ENCODE peak calls at places on chromosomes 5 and 9, in ten cellular contexts. N, J, O, T, U, K, R, E, C and Y are unnamed samples.

GRCh38 chr9:133842174-133842573 is 104.0 kb upstream of the SARDH start:
- DNase-seq in N (no peak), J (peak), O (no peak), T (no peak), U (no peak), K (no peak), R (no peak), E (no peak), C (peak), Y (peak)

GRCh38 chr5:170681013-170681433 is 102.5 kb upstream of the GABRP start:
- DNase-seq in N (no peak), J (peak), O (peak), T (peak), U (no peak), K (peak), R (no peak), E (no peak), C (peak), Y (peak)

GRCh38 chr9:121550041-121550440 is 50.4 kb upstream of the GGTA1 start:
- DNase-seq in N (no peak), J (no peak), O (no peak), T (no peak), U (no peak), K (no peak), R (no peak), E (no peak), C (no peak), Y (no peak)

GRCh38 chr5:68494771-68495170 is 279.2 kb downstream of the PIK3R1 start:
- DNase-seq in N (no peak), J (no peak), O (no peak), T (no peak), U (no peak), K (no peak), R (no peak), E (no peak), C (no peak), Y (no peak)

GRCh38 chr5:156148307-156148706 is 178.7 kb upstream of the SGCD start:
- DNase-seq in N (no peak), J (no peak), O (no peak), T (no peak), U (no peak), K (no peak), R (no peak), E (no peak), C (no peak), Y (no peak)

GRCh38 chr9:117782931-117783788 is 79.0 kb downstream of the TLR4 start:
- DNase-seq in N (peak), J (peak), O (peak), T (peak), U (peak), K (peak), R (peak), E (peak), C (peak), Y (peak)

GRCh38 chr5:121188849-121189248 is 662.8 kb upstream of the FTMT start:
- DNase-seq in N (no peak), J (no peak), O (no peak), T (no peak), U (no peak), K (no peak), R (no peak), E (no peak), C (no peak), Y (no peak)

GRCh38 chr5:111930407-111930806 is 173.4 kb upstream of the NREP start:
- DNase-seq in N (no peak), J (no peak), O (no peak), T (no peak), U (no peak), K (no peak), R (no peak), E (no peak), C (no peak), Y (no peak)

GRCh38 chr9:79015951-79016350 is 555.8 kb upstream of the TLE4 start:
- DNase-seq in N (no peak), J (no peak), O (no peak), T (no peak), U (no peak), K (no peak), R (no peak), E (no peak), C (no peak), Y (no peak)

GRCh38 chr5:1522601-1523479 is 920 bp downstream of the LPCAT1 start:
- DNase-seq in N (no peak), J (peak), O (peak), T (no peak), U (no peak), K (no peak), R (no peak), E (no peak), C (no peak), Y (peak)

GRCh38 chr9:20808002-20808401 is 123.9 kb downstream of the FOCAD start:
- DNase-seq in N (no peak), J (no peak), O (no peak), T (no peak), U (no peak), K (no peak), R (no peak), E (no peak), C (no peak), Y (no peak)

GRCh38 chr5:170522211-170523128 is 18.6 kb downstream of the KCNIP1 start:
- DNase-seq in N (no peak), J (no peak), O (no peak), T (no peak), U (peak), K (no peak), R (peak), E (no peak), C (peak), Y (no peak)

GRCh38 chr9:131800885-131801284 is 61.0 kb upstream of the RAPGEF1 start:
- DNase-seq in N (no peak), J (no peak), O (no peak), T (no peak), U (no peak), K (no peak), R (no peak), E (no peak), C (no peak), Y (no peak)

GRCh38 chr5:138544171-138545134 is 1.4 kb upstream of the ETF1 start:
- DNase-seq in N (no peak), J (no peak), O (peak), T (peak), U (no peak), K (no peak), R (no peak), E (no peak), C (no peak), Y (no peak)

GRCh38 chr5:113246371-113246870 is 188.4 kb downstream of the TSSK1B start:
- DNase-seq in N (no peak), J (no peak), O (no peak), T (peak), U (no peak), K (no peak), R (no peak), E (no peak), C (peak), Y (no peak)

GRCh38 chr5:173804579-173804978 is 83.6 kb upstream of the CPEB4 start:
- DNase-seq in N (no peak), J (no peak), O (no peak), T (no peak), U (no peak), K (no peak), R (no peak), E (no peak), C (no peak), Y (no peak)

GRCh38 chr5:169941542-169941941 is 38.8 kb downstream of the INSYN2B start:
- DNase-seq in N (no peak), J (no peak), O (no peak), T (no peak), U (no peak), K (no peak), R (no peak), E (no peak), C (no peak), Y (no peak)